ENCODE peak calls at places on chromosomes 7 and 10, in nine cellular contexts. O is IMR-90; D is choroid plexus epithelial cell; I is hippocampal formation; U is stimulated activated CD4-positive, alpha-beta T cell treated with anti-CD3 and anti-CD28 coated beads, Interleukin-12 subunit alpha, Interleukin-12 subunit beta, amount 100 ng/mL, for 4 hours; P is posterior cingulate gyrus; J is iPS DF 19.7; M is stimulated activated CD8-positive, alpha-beta memory T cell treated with anti-CD3 and anti-CD28 coated beads, Interleukin-15, amount 100 ng/mL, for 24 hours; L is Kasumi-1. V is an unnamed sample.

GRCh38 chr7:5450549-5451327 is 27.1 kb upstream of the TNRC18 start:
- DNase-seq in O (peak), D (peak), I (peak), U (peak), P (peak), J (no peak), M (no peak), L (no peak), V (no peak)

GRCh38 chr10:29917311-29917710 is 142.1 kb downstream of the JCAD start:
- DNase-seq in O (no peak), D (no peak), I (no peak), U (no peak), P (no peak), J (no peak), M (no peak), L (no peak), V (no peak)

GRCh38 chr7:130818056-130818455 is 84.0 kb upstream of the KLF14 start:
- DNase-seq in O (no peak), D (no peak), I (no peak), U (no peak), P (no peak), J (no peak), M (no peak), L (no peak), V (no peak)

GRCh38 chr7:122595885-122596284 is 103.0 kb downstream of the RNF133 start:
- DNase-seq in O (no peak), D (no peak), I (no peak), U (no peak), P (no peak), J (no peak), M (no peak), L (no peak), V (no peak)

GRCh38 chr10:19945275-19945674 is 129.0 kb downstream of the PLXDC2 start:
- DNase-seq in O (no peak), D (no peak), I (peak), U (no peak), P (no peak), J (no peak), M (no peak), L (no peak), V (no peak)

GRCh38 chr7:150406311-150406564 is 27.1 kb downstream of the ZNF775 start:
- DNase-seq in O (no peak), D (no peak), I (no peak), U (no peak), P (no peak), J (no peak), M (no peak), L (no peak), V (no peak)

GRCh38 chr10:114304566-114305421 is 65.7 kb downstream of the VWA2 start:
- DNase-seq in O (no peak), D (no peak), I (no peak), U (peak), P (peak), J (no peak), M (peak), L (peak), V (no peak)

GRCh38 chr10:22218448-22218847 is 633 bp upstream of the EBLN1 start:
- DNase-seq in O (no peak), D (peak), I (no peak), U (no peak), P (no peak), J (no peak), M (no peak), L (peak), V (no peak)

GRCh38 chr10:3978174-3978573 is 193.2 kb upstream of the KLF6 start:
- DNase-seq in O (peak), D (peak), I (no peak), U (no peak), P (no peak), J (no peak), M (no peak), L (no peak), V (no peak)

GRCh38 chr7:153087498-153087897 is 327.9 kb downstream of the ACTR3B start:
- DNase-seq in O (no peak), D (peak), I (no peak), U (no peak), P (no peak), J (no peak), M (no peak), L (no peak), V (no peak)

GRCh38 chr7:1671876-1672451 is 1.9 kb downstream of the ELFN1 start:
- DNase-seq in O (no peak), D (no peak), I (no peak), U (no peak), P (no peak), J (no peak), M (no peak), L (no peak), V (no peak)

GRCh38 chr7:65430344-65431186 is 56.9 kb downstream of the ZNF92 start:
- DNase-seq in O (no peak), D (no peak), I (no peak), U (no peak), P (no peak), J (no peak), M (no peak), L (no peak), V (no peak)

GRCh38 chr10:72353963-72354355 is 760 bp downstream of the DNAJB12 start:
- DNase-seq in O (peak), D (peak), I (no peak), U (no peak), P (no peak), J (no peak), M (no peak), L (no peak), V (peak)

GRCh38 chr10:35911233-35911632 is 269.1 kb upstream of the FZD8 start:
- DNase-seq in O (no peak), D (no peak), I (no peak), U (no peak), P (no peak), J (no peak), M (no peak), L (no peak), V (no peak)

GRCh38 chr10:30813872-30814471 is 184.4 kb upstream of the LYZL2 start:
- DNase-seq in O (peak), D (peak), I (no peak), U (no peak), P (no peak), J (no peak), M (no peak), L (peak), V (no peak)

GRCh38 chr10:129956285-129956649 is 7.8 kb downstream of the EBF3 start:
- DNase-seq in O (no peak), D (no peak), I (no peak), U (no peak), P (no peak), J (no peak), M (no peak), L (no peak), V (no peak)

GRCh38 chr7:51046482-51046881 is 263.8 kb upstream of the GRB10 start:
- DNase-seq in O (no peak), D (no peak), I (no peak), U (no peak), P (no peak), J (no peak), M (no peak), L (no peak), V (no peak)

GRCh38 chr7:47423196-47423595 is 158.7 kb downstream of the TNS3 start:
- DNase-seq in O (no peak), D (no peak), I (no peak), U (no peak), P (no peak), J (no peak), M (no peak), L (no peak), V (no peak)

GRCh38 chr7:36670585-36671431 is 53.5 kb downstream of the AOAH start:
- DNase-seq in O (peak), D (peak), I (peak), U (peak), P (no peak), J (no peak), M (no peak), L (peak), V (peak)

GRCh38 chr10:127919418-127920191 is 12.7 kb downstream of the PTPRE start:
- DNase-seq in O (peak), D (peak), I (peak), U (no peak), P (peak), J (no peak), M (no peak), L (peak), V (peak)

GRCh38 chr10:43126759-43127424 is 11.4 kb upstream of the CSGALNACT2 start:
- DNase-seq in O (no peak), D (no peak), I (no peak), U (no peak), P (no peak), J (no peak), M (no peak), L (no peak), V (no peak)

GRCh38 chr7:26490631-26491624 is 199.3 kb downstream of the SNX10 start:
- DNase-seq in O (no peak), D (no peak), I (no peak), U (no peak), P (peak), J (no peak), M (no peak), L (no peak), V (no peak)

GRCh38 chr10:101141622-101142532 is 10.8 kb downstream of the TLX1 start:
- DNase-seq in O (peak), D (peak), I (peak), U (peak), P (peak), J (no peak), M (peak), L (peak), V (peak)

GRCh38 chr7:155916926-155917655 is 104.8 kb upstream of the SHH start:
- DNase-seq in O (peak), D (no peak), I (no peak), U (no peak), P (no peak), J (no peak), M (no peak), L (no peak), V (no peak)

GRCh38 chr10:91479583-91479982 is 69.4 kb downstream of the HECTD2 start:
- DNase-seq in O (no peak), D (no peak), I (no peak), U (no peak), P (no peak), J (no peak), M (no peak), L (no peak), V (no peak)

GRCh38 chr7:111650456-111650999 is 88.2 kb upstream of the IMMP2L start:
- DNase-seq in O (peak), D (peak), I (no peak), U (no peak), P (no peak), J (no peak), M (no peak), L (no peak), V (peak)

GRCh38 chr10:132420469-132421376 is 23.7 kb downstream of the PWWP2B start:
- DNase-seq in O (no peak), D (no peak), I (no peak), U (no peak), P (no peak), J (no peak), M (no peak), L (peak), V (no peak)

GRCh38 chr7:36969376-36969775 is 245.1 kb upstream of the AOAH start:
- DNase-seq in O (no peak), D (no peak), I (no peak), U (no peak), P (no peak), J (no peak), M (no peak), L (peak), V (no peak)

GRCh38 chr10:26214538-26215461 is 1.8 kb upstream of the GAD2 start:
- DNase-seq in O (no peak), D (no peak), I (no peak), U (no peak), P (no peak), J (no peak), M (no peak), L (no peak), V (no peak)

GRCh38 chr7:106372121-106372520 is 87.3 kb upstream of the NAMPT start:
- DNase-seq in O (peak), D (no peak), I (no peak), U (no peak), P (no peak), J (no peak), M (no peak), L (no peak), V (no peak)

GRCh38 chr10:84783386-84783785 is 455.0 kb downstream of the CCSER2 start:
- DNase-seq in O (no peak), D (peak), I (peak), U (no peak), P (no peak), J (peak), M (no peak), L (peak), V (no peak)

GRCh38 chr7:114099337-114099736 is 180.5 kb upstream of the PPP1R3A start:
- DNase-seq in O (no peak), D (no peak), I (no peak), U (no peak), P (no peak), J (no peak), M (no peak), L (no peak), V (no peak)

GRCh38 chr10:15027741-15028140 is 16.0 kb upstream of the OLAH start:
- DNase-seq in O (no peak), D (peak), I (no peak), U (no peak), P (no peak), J (no peak), M (no peak), L (no peak), V (no peak)

GRCh38 chr7:67823345-67823744 is 826.7 kb downstream of the TYW1 start:
- DNase-seq in O (no peak), D (no peak), I (no peak), U (no peak), P (no peak), J (no peak), M (no peak), L (no peak), V (no peak)

GRCh38 chr10:117374506-117375359 is 507 bp downstream of the PDZD8 start:
- DNase-seq in O (peak), D (peak), I (no peak), U (peak), P (peak), J (no peak), M (peak), L (peak), V (no peak)

GRCh38 chr7:30406664-30407425 is 71.7 kb downstream of the NOD1 start:
- DNase-seq in O (no peak), D (no peak), I (no peak), U (no peak), P (no peak), J (no peak), M (no peak), L (no peak), V (no peak)

GRCh38 chr10:54667136-54667535 is 133.9 kb downstream of the PCDH15 start:
- DNase-seq in O (no peak), D (no peak), I (no peak), U (no peak), P (no peak), J (no peak), M (no peak), L (no peak), V (no peak)

GRCh38 chr10:58044072-58044471 is 223.6 kb downstream of the IPMK start:
- DNase-seq in O (peak), D (peak), I (no peak), U (no peak), P (no peak), J (no peak), M (no peak), L (no peak), V (peak)

GRCh38 chr7:7681191-7681935 is 37.0 kb downstream of the RPA3 start:
- DNase-seq in O (peak), D (peak), I (no peak), U (no peak), P (no peak), J (no peak), M (no peak), L (peak), V (peak)

GRCh38 chr10:59817806-59818205 is 64.6 kb upstream of the MRLN start:
- DNase-seq in O (no peak), D (no peak), I (no peak), U (no peak), P (peak), J (no peak), M (no peak), L (peak), V (no peak)